ENCODE peak calls at places on chromosomes 7 and 10, in six cellular contexts. One of them, this sample, is unnamed.

GRCh38 chr7:116859323-116859722 is 3.1 kb upstream of the CAPZA2 start:
- DNase-seq in brain microvascular endothelial cell: no peak
- DNase-seq in AG04450: peak
- DNase-seq in cardiac muscle cell: peak
- DNase-seq in astrocyte of the cerebellum: peak
- DNase-seq in uterus: no peak
- DNase-seq in this sample: peak

GRCh38 chr7:32616625-32617024 is 121.3 kb downstream of the AVL9 start:
- DNase-seq in AG04450: no peak
- DNase-seq in uterus: no peak
- DNase-seq in brain microvascular endothelial cell: peak
- DNase-seq in astrocyte of the cerebellum: peak
- DNase-seq in cardiac muscle cell: peak
- DNase-seq in this sample: peak

GRCh38 chr10:92550924-92551323 is 23.0 kb downstream of the IDE start:
- DNase-seq in cardiac muscle cell: no peak
- DNase-seq in AG04450: no peak
- DNase-seq in astrocyte of the cerebellum: no peak
- DNase-seq in brain microvascular endothelial cell: no peak
- DNase-seq in uterus: no peak
- DNase-seq in this sample: no peak

GRCh38 chr10:132515811-132516726 is 21.5 kb upstream of the INPP5A start:
- DNase-seq in astrocyte of the cerebellum: no peak
- DNase-seq in brain microvascular endothelial cell: no peak
- DNase-seq in uterus: peak
- DNase-seq in cardiac muscle cell: no peak
- DNase-seq in AG04450: no peak
- DNase-seq in this sample: no peak

GRCh38 chr10:29955308-29955935 is 104.0 kb downstream of the JCAD start:
- DNase-seq in brain microvascular endothelial cell: peak
- DNase-seq in cardiac muscle cell: peak
- DNase-seq in astrocyte of the cerebellum: peak
- DNase-seq in AG04450: no peak
- DNase-seq in uterus: no peak
- DNase-seq in this sample: no peak

GRCh38 chr10:110206988-110207804 is at the start of gene MXI1:
- DNase-seq in uterus: peak
- DNase-seq in cardiac muscle cell: peak
- DNase-seq in brain microvascular endothelial cell: peak
- DNase-seq in astrocyte of the cerebellum: peak
- DNase-seq in AG04450: peak
- DNase-seq in this sample: peak

GRCh38 chr10:102418612-102419560 is at the start of gene PSD:
- DNase-seq in uterus: no peak
- DNase-seq in AG04450: no peak
- DNase-seq in astrocyte of the cerebellum: no peak
- DNase-seq in cardiac muscle cell: no peak
- DNase-seq in brain microvascular endothelial cell: no peak
- DNase-seq in this sample: no peak

GRCh38 chr7:73343671-73344380 is 15.9 kb downstream of the FKBP6 start:
- DNase-seq in uterus: no peak
- DNase-seq in astrocyte of the cerebellum: no peak
- DNase-seq in brain microvascular endothelial cell: no peak
- DNase-seq in AG04450: no peak
- DNase-seq in cardiac muscle cell: no peak
- DNase-seq in this sample: no peak

GRCh38 chr10:14366760-14367159 is 36.0 kb upstream of the FRMD4A start:
- DNase-seq in uterus: no peak
- DNase-seq in brain microvascular endothelial cell: no peak
- DNase-seq in astrocyte of the cerebellum: no peak
- DNase-seq in AG04450: no peak
- DNase-seq in cardiac muscle cell: no peak
- DNase-seq in this sample: no peak

GRCh38 chr7:917255-918117 is 37.0 kb downstream of the ADAP1 start:
- DNase-seq in AG04450: no peak
- DNase-seq in astrocyte of the cerebellum: no peak
- DNase-seq in cardiac muscle cell: no peak
- DNase-seq in uterus: no peak
- DNase-seq in brain microvascular endothelial cell: no peak
- DNase-seq in this sample: no peak

GRCh38 chr7:43018446-43018845 is 86.3 kb downstream of the MRPL32 start:
- DNase-seq in AG04450: no peak
- DNase-seq in brain microvascular endothelial cell: no peak
- DNase-seq in uterus: no peak
- DNase-seq in astrocyte of the cerebellum: no peak
- DNase-seq in cardiac muscle cell: no peak
- DNase-seq in this sample: no peak

GRCh38 chr7:43721193-43721806 is 8.0 kb downstream of the COA1 start:
- DNase-seq in astrocyte of the cerebellum: peak
- DNase-seq in brain microvascular endothelial cell: peak
- DNase-seq in uterus: no peak
- DNase-seq in AG04450: no peak
- DNase-seq in cardiac muscle cell: peak
- DNase-seq in this sample: peak

GRCh38 chr7:100793806-100794660 is 33.3 kb downstream of the EPHB4 start:
- DNase-seq in brain microvascular endothelial cell: no peak
- DNase-seq in uterus: no peak
- DNase-seq in astrocyte of the cerebellum: no peak
- DNase-seq in AG04450: no peak
- DNase-seq in cardiac muscle cell: no peak
- DNase-seq in this sample: peak

GRCh38 chr10:71082930-71083329 is 129.4 kb upstream of the UNC5B start:
- DNase-seq in brain microvascular endothelial cell: no peak
- DNase-seq in cardiac muscle cell: no peak
- DNase-seq in uterus: no peak
- DNase-seq in astrocyte of the cerebellum: no peak
- DNase-seq in AG04450: no peak
- DNase-seq in this sample: no peak

GRCh38 chr7:69412331-69413146 is 185.7 kb upstream of the AUTS2 start:
- DNase-seq in brain microvascular endothelial cell: peak
- DNase-seq in cardiac muscle cell: peak
- DNase-seq in uterus: no peak
- DNase-seq in AG04450: no peak
- DNase-seq in astrocyte of the cerebellum: no peak
- DNase-seq in this sample: no peak

GRCh38 chr7:36939816-36940215 is 215.5 kb upstream of the AOAH start:
- DNase-seq in uterus: no peak
- DNase-seq in AG04450: no peak
- DNase-seq in brain microvascular endothelial cell: no peak
- DNase-seq in astrocyte of the cerebellum: no peak
- DNase-seq in cardiac muscle cell: no peak
- DNase-seq in this sample: no peak

GRCh38 chr10:26508016-26508415 is 69.9 kb downstream of the APBB1IP start:
- DNase-seq in uterus: no peak
- DNase-seq in astrocyte of the cerebellum: no peak
- DNase-seq in brain microvascular endothelial cell: no peak
- DNase-seq in cardiac muscle cell: no peak
- DNase-seq in AG04450: no peak
- DNase-seq in this sample: no peak

GRCh38 chr10:60978287-60979115 is 34.5 kb upstream of the RHOBTB1 start:
- DNase-seq in cardiac muscle cell: no peak
- DNase-seq in uterus: no peak
- DNase-seq in AG04450: no peak
- DNase-seq in astrocyte of the cerebellum: no peak
- DNase-seq in brain microvascular endothelial cell: peak
- DNase-seq in this sample: no peak

GRCh38 chr10:71431216-71431944 is 34.7 kb downstream of the CDH23 start:
- DNase-seq in brain microvascular endothelial cell: no peak
- DNase-seq in AG04450: no peak
- DNase-seq in cardiac muscle cell: no peak
- DNase-seq in astrocyte of the cerebellum: no peak
- DNase-seq in uterus: no peak
- DNase-seq in this sample: no peak

GRCh38 chr7:132437730-132438129 is 138.5 kb downstream of the PLXNA4 start:
- DNase-seq in uterus: no peak
- DNase-seq in brain microvascular endothelial cell: no peak
- DNase-seq in AG04450: no peak
- DNase-seq in cardiac muscle cell: no peak
- DNase-seq in astrocyte of the cerebellum: no peak
- DNase-seq in this sample: no peak

GRCh38 chr10:43437141-43437860 is 390 bp downstream of the ZNF487 start:
- DNase-seq in uterus: no peak
- DNase-seq in brain microvascular endothelial cell: no peak
- DNase-seq in astrocyte of the cerebellum: no peak
- DNase-seq in cardiac muscle cell: peak
- DNase-seq in AG04450: no peak
- DNase-seq in this sample: no peak

GRCh38 chr10:58322072-58322834 is 12.6 kb upstream of the UBE2D1 start:
- DNase-seq in brain microvascular endothelial cell: peak
- DNase-seq in AG04450: no peak
- DNase-seq in uterus: no peak
- DNase-seq in cardiac muscle cell: peak
- DNase-seq in astrocyte of the cerebellum: no peak
- DNase-seq in this sample: no peak

GRCh38 chr7:124992881-124993562 is 63.4 kb upstream of the POT1 start:
- DNase-seq in astrocyte of the cerebellum: peak
- DNase-seq in uterus: no peak
- DNase-seq in cardiac muscle cell: peak
- DNase-seq in brain microvascular endothelial cell: peak
- DNase-seq in AG04450: peak
- DNase-seq in this sample: no peak

GRCh38 chr10:114802177-114802576 is 19.4 kb upstream of the FHIP2A start:
- DNase-seq in brain microvascular endothelial cell: no peak
- DNase-seq in astrocyte of the cerebellum: no peak
- DNase-seq in cardiac muscle cell: no peak
- DNase-seq in AG04450: no peak
- DNase-seq in uterus: no peak
- DNase-seq in this sample: no peak

GRCh38 chr10:114806572-114807391 is 14.8 kb upstream of the FHIP2A start:
- DNase-seq in astrocyte of the cerebellum: no peak
- DNase-seq in AG04450: no peak
- DNase-seq in cardiac muscle cell: peak
- DNase-seq in uterus: peak
- DNase-seq in brain microvascular endothelial cell: no peak
- DNase-seq in this sample: no peak

DNA sequence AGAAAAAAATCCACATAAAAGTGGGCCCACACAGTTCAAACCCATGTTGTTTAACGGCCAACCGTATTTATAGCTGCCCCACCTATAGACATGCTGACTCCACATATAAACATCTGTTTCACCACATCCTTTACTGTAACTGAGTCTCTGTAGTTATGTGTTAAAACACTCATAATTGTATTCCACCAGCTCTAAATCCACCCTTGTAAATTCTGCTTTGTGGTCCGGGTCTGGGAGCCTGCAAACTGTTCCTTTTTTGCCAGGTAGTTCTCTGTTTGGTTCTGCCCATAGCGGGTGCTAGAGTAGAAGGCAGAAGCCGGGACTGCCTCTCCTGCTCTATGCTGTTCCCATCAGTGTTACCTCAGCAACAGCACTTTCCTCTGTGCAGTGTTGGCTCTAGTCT is 20.2 kb upstream of the FHIP2A start:
- DNase-seq in brain microvascular endothelial cell: no peak
- DNase-seq in astrocyte of the cerebellum: no peak
- DNase-seq in cardiac muscle cell: no peak
- DNase-seq in AG04450: no peak
- DNase-seq in uterus: no peak
- DNase-seq in this sample: no peak
- H3K4me3 ChIP-seq in brain microvascular endothelial cell: no peak
- H3K4me3 ChIP-seq in astrocyte of the cerebellum: no peak
- H3K4me3 ChIP-seq in cardiac muscle cell: no peak
- H3K4me3 ChIP-seq in AG04450: no peak
- H3K4me3 ChIP-seq in uterus: no peak
- H3K4me3 ChIP-seq in this sample: no peak

GRCh38 chr10:112446855-112447691 is at the start of the genes VTI1A and ZDHHC6:
- DNase-seq in astrocyte of the cerebellum: peak
- DNase-seq in brain microvascular endothelial cell: peak
- DNase-seq in AG04450: peak
- DNase-seq in uterus: peak
- DNase-seq in cardiac muscle cell: peak
- DNase-seq in this sample: peak
- TF ChIP-seq CTCF in astrocyte of the cerebellum: peak
- TF ChIP-seq CTCF in brain microvascular endothelial cell: peak
- TF ChIP-seq CTCF in AG04450: peak
- TF ChIP-seq CTCF in uterus: no peak
- TF ChIP-seq CTCF in cardiac muscle cell: peak
- TF ChIP-seq CTCF in this sample: peak

GRCh38 chr7:153675141-153675540 is 377.1 kb upstream of the DPP6 start:
- DNase-seq in cardiac muscle cell: no peak
- DNase-seq in astrocyte of the cerebellum: no peak
- DNase-seq in uterus: no peak
- DNase-seq in brain microvascular endothelial cell: no peak
- DNase-seq in AG04450: no peak
- DNase-seq in this sample: no peak
- H3K4me3 ChIP-seq in cardiac muscle cell: no peak
- H3K4me3 ChIP-seq in astrocyte of the cerebellum: no peak
- H3K4me3 ChIP-seq in uterus: no peak
- H3K4me3 ChIP-seq in brain microvascular endothelial cell: no peak
- H3K4me3 ChIP-seq in AG04450: no peak
- H3K4me3 ChIP-seq in this sample: no peak

GRCh38 chr7:118586248-118586647 is 361.7 kb downstream of the ANKRD7 start:
- DNase-seq in astrocyte of the cerebellum: no peak
- DNase-seq in uterus: no peak
- DNase-seq in AG04450: no peak
- DNase-seq in cardiac muscle cell: no peak
- DNase-seq in brain microvascular endothelial cell: no peak
- DNase-seq in this sample: no peak

DNA sequence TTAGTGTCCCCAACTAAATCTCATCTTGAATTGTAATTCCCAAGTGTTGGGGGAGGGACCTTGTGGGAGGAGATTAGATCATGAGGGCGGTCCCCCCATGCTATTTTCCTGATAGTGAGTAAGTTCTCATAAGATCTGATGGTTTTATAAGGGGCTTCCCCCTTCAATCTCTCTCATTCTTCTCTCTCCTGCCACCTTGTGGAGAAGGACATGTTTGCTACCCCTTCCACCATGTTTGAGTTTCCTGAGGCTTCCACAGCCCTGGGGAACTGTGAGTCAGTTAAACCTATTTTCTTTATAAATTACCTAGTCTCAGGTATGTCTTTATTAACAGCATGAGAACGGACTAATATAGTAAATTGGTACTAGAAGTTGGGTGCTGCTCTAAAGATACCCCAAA is 365.6 kb downstream of the ANKRD7 start:
- DNase-seq in cardiac muscle cell: no peak
- DNase-seq in AG04450: no peak
- DNase-seq in uterus: no peak
- DNase-seq in astrocyte of the cerebellum: no peak
- DNase-seq in brain microvascular endothelial cell: peak
- DNase-seq in this sample: no peak
- TF ChIP-seq CTCF in cardiac muscle cell: no peak
- TF ChIP-seq CTCF in AG04450: peak
- TF ChIP-seq CTCF in uterus: no peak
- TF ChIP-seq CTCF in astrocyte of the cerebellum: peak
- TF ChIP-seq CTCF in brain microvascular endothelial cell: peak
- TF ChIP-seq CTCF in this sample: peak

GRCh38 chr10:74190494-74190893 is 39.5 kb downstream of the ADK start:
- DNase-seq in astrocyte of the cerebellum: no peak
- DNase-seq in uterus: no peak
- DNase-seq in cardiac muscle cell: peak
- DNase-seq in brain microvascular endothelial cell: no peak
- DNase-seq in AG04450: no peak
- DNase-seq in this sample: no peak
- H3K4me3 ChIP-seq in astrocyte of the cerebellum: peak
- H3K4me3 ChIP-seq in uterus: no peak
- H3K4me3 ChIP-seq in cardiac muscle cell: no peak
- H3K4me3 ChIP-seq in brain microvascular endothelial cell: peak
- H3K4me3 ChIP-seq in AG04450: peak
- H3K4me3 ChIP-seq in this sample: peak